ENCODE peak calls at places on chromosomes 5 and 9, in five cellular contexts. I is stomach, L is ovary, P is Peyer's patch, F is heart left ventricle. H is an unnamed sample.

GRCh38 chr5:115308815-115309214 is 12.4 kb upstream of the CCDC112 start:
- DNase-seq in P (no peak), F (no peak), I (no peak), L (no peak), H (no peak)

GRCh38 chr5:31741496-31741895 is 102.6 kb downstream of the PDZD2 start:
- DNase-seq in L (no peak), I (no peak), F (no peak), P (no peak), H (no peak)

GRCh38 chr5:115214541-115214940 is 44.8 kb upstream of the TRIM36 start:
- DNase-seq in I (no peak), F (no peak), L (no peak), P (no peak), H (peak; percentile 10)

GRCh38 chr5:535781-536698 is 11.8 kb upstream of the SLC9A3 start:
- DNase-seq in I (no peak), L (no peak), P (no peak), F (peak; percentile 41), H (no peak)

GRCh38 chr9:133874659-133875058 is 117.5 kb downstream of the VAV2 start:
- DNase-seq in I (no peak), F (no peak), P (no peak), L (no peak), H (no peak)

GRCh38 chr9:120830865-120831264 is 11.9 kb downstream of the PSMD5 start:
- DNase-seq in F (no peak), P (no peak), L (no peak), I (no peak), H (no peak)

GRCh38 chr9:136644343-136644592 is 18.4 kb upstream of the EGFL7 start:
- DNase-seq in L (no peak), P (no peak), I (peak; percentile 91), F (no peak), H (peak; percentile 79)

GRCh38 chr5:20286512-20286911 is 298.5 kb upstream of the CDH18 start:
- DNase-seq in F (no peak), I (no peak), L (no peak), P (no peak), H (no peak)

GRCh38 chr5:57174128-57174849 is 430 bp downstream of the GPBP1 start:
- DNase-seq in F (peak; percentile 68), L (no peak), P (peak; percentile 43), I (peak; percentile 41), H (peak; percentile 50)

GRCh38 chr9:109101810-109102209 is 17.9 kb downstream of the TMEM245 start:
- DNase-seq in P (no peak), I (no peak), F (no peak), L (no peak), H (peak; percentile 67)

GRCh38 chr9:89801723-89802680 is 197.2 kb downstream of the GADD45G start:
- DNase-seq in L (no peak), I (no peak), P (no peak), F (no peak), H (no peak)

GRCh38 chr5:140346348-140347221 is at the start of gene HBEGF:
- DNase-seq in F (peak; percentile 93), L (peak; percentile 88), I (peak; percentile 93), P (peak; percentile 59), H (peak; percentile 89)

GRCh38 chr9:76161546-76161945 is 232.7 kb downstream of the RFK start:
- DNase-seq in L (peak; percentile 44), P (no peak), F (no peak), I (no peak), H (no peak)

GRCh38 chr5:132674671-132675506 is 1.1 kb downstream of the IL4 start:
- DNase-seq in P (no peak), I (no peak), L (no peak), F (no peak), H (peak; percentile 90)

GRCh38 chr5:1494780-1495524 is 28.8 kb downstream of the LPCAT1 start:
- DNase-seq in I (peak; percentile 46), F (peak; percentile 79), L (no peak), P (peak; percentile 91), H (no peak)

GRCh38 chr9:109251080-109251775 is 69.6 kb downstream of the EPB41L4B start:
- DNase-seq in P (no peak), F (no peak), L (peak; percentile 67), I (peak; percentile 82), H (peak; percentile 75)

GRCh38 chr5:114407783-114408182 is 45.9 kb downstream of the KCNN2 start:
- DNase-seq in F (no peak), L (no peak), I (no peak), P (no peak), H (no peak)

GRCh38 chr9:2411459-2412215 is 209.9 kb upstream of the VLDLR start:
- DNase-seq in P (no peak), L (no peak), I (no peak), F (no peak), H (no peak)

GRCh38 chr5:51968756-51969155 is 585.5 kb downstream of the ISL1 start:
- DNase-seq in L (no peak), F (no peak), P (no peak), I (no peak), H (no peak)

GRCh38 chr5:135437796-135438560 is 9.2 kb downstream of the DCANP1 start:
- DNase-seq in L (peak; percentile 33), P (no peak), I (peak; percentile 94), F (peak; percentile 75), H (no peak)

GRCh38 chr5:157548513-157549282 is 26.9 kb downstream of the ADAM19 start:
- DNase-seq in L (no peak), P (no peak), F (no peak), I (no peak), H (peak; percentile 93)

GRCh38 chr9:137458194-137459146 is 664 bp downstream of the NSMF start:
- DNase-seq in P (no peak), L (peak; percentile 69), F (peak; percentile 71), I (no peak), H (no peak)

GRCh38 chr9:112050544-112051475 is 124.3 kb downstream of the SUSD1 start:
- DNase-seq in I (peak; percentile 57), P (no peak), L (no peak), F (no peak), H (peak; percentile 88)

GRCh38 chr9:90942555-90942954 is 140.9 kb downstream of the SYK start:
- DNase-seq in I (no peak), F (no peak), P (no peak), L (no peak), H (no peak)

GRCh38 chr9:96554801-96555566 is 64.7 kb downstream of the CDC14B start:
- DNase-seq in L (no peak), I (no peak), P (no peak), F (no peak), H (peak; percentile 74)

GRCh38 chr9:106753155-106753671 is 109.8 kb upstream of the ZNF462 start:
- DNase-seq in I (no peak), F (no peak), L (no peak), P (no peak), H (peak; percentile 78)

GRCh38 chr9:36677611-36678010 is 104.9 kb downstream of the MELK start:
- DNase-seq in P (no peak), F (no peak), I (no peak), L (no peak), H (no peak)

GRCh38 chr9:121299467-121300282 is 31.7 kb downstream of the GSN start:
- DNase-seq in P (peak; percentile 29), F (peak; percentile 93), L (peak; percentile 67), I (peak; percentile 57), H (no peak)

GRCh38 chr5:143016777-143017374 is 246.7 kb downstream of the ARHGAP26 start:
- DNase-seq in I (no peak), L (no peak), P (peak; percentile 29), F (no peak), H (peak; percentile 50)

GRCh38 chr5:132136906-132137305 is 63.3 kb downstream of the CSF2 start:
- DNase-seq in F (no peak), I (no peak), L (no peak), P (no peak), H (no peak)

GRCh38 chr9:36905101-36906066 is 128.7 kb downstream of the PAX5 start:
- DNase-seq in L (no peak), P (no peak), I (no peak), F (no peak), H (no peak)

GRCh38 chr5:39080168-39080567 is 6.0 kb upstream of the RICTOR start:
- DNase-seq in I (no peak), L (no peak), P (no peak), F (no peak), H (no peak)

GRCh38 chr9:38166501-38166900 is 97.5 kb upstream of the SHB start:
- DNase-seq in P (no peak), I (no peak), L (no peak), F (no peak), H (no peak)

GRCh38 chr5:100406640-100407039 is 128.5 kb upstream of the FAM174A start:
- DNase-seq in I (no peak), L (no peak), P (no peak), F (no peak), H (no peak)

DNA sequence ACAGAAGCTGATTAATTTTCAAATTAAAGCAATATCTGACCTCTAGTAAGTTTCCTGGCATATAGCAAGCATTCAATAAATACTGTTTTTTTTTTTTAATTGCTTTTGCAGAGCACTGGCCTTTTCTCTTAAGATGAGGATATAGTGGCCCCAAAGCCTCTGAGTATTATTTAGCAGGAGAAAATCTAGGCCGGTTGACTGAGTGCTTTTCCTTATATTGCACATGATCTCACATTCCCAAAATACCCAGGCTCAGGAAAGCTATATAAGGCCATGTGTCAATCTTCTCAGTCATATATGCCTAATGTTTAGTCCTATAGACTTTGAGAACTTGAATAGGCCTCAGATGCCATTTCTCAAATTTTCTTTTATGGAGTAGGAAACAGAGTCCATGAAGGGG is 183.4 kb downstream of the NTRK2 start:
- DNase-seq in L (no peak), P (no peak), F (no peak), I (no peak), H (no peak)
- H3K27ac ChIP-seq in L (no peak overlapping the region), P (no peak overlapping the region), F (no peak overlapping the region), I (no peak overlapping the region), H (no peak overlapping the region)

GRCh38 chr5:36161317-36161716 is 9.4 kb downstream of the SKP2 start:
- DNase-seq in P (no peak), L (no peak), I (no peak), F (no peak), H (no peak)
- H3K36me3 ChIP-seq in P (no peaks in the 10 kb centered on the region), L (no peaks in the 10 kb centered on the region), I (peaks cover 92% of the 10 kb centered on the region), F (peaks cover 82% of the 10 kb centered on the region), H (peaks cover 98% of the 10 kb centered on the region)

DNA sequence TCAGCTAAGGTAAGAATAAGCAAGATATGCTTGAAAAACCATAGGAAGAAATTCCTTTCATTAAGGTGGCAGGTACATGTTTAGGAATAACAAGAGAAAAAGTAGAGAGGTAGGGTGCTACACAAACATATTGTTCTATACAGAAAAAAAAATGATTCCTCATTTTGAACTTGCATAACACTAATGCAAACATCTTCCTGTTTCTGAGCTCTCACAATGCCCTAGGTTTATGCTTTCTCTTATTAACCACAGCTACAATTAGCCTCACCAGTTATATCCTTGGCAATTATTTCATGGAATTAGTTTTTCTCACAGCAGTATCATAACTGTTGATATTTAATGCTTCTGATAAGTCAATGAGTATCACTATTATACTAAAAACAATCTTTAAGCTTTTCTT is 20.7 kb downstream of the CEMIP2 start:
- DNase-seq in P (no peak), L (no peak), F (no peak), I (no peak), H (no peak)
- H3K4me1 ChIP-seq in P (no peaks in the 10 kb centered on the region), L (peaks cover 3% of the 10 kb centered on the region), F (no peaks in the 10 kb centered on the region), I (peaks cover 8% of the 10 kb centered on the region), H (peaks cover 18% of the 10 kb centered on the region)

GRCh38 chr9:14309403-14309802 is 4.5 kb downstream of the NFIB start:
- DNase-seq in F (no peak), L (no peak), I (no peak), P (no peak), H (no peak)
- H3K27ac ChIP-seq in F (peak overlapping the region; percentile 99), L (no peak overlapping the region), I (peak overlapping the region; percentile 98), P (no peak overlapping the region), H (no peak overlapping the region)